ENCODE peak calls at places on chromosomes 12 and 14, in ten cellular contexts. One of them, this sample, is unnamed.

GRCh38 chr12:12474931-12475485 is 87.7 kb downstream of the DUSP16 start:
- DNase-seq in GM23248: peak; percentile 14
- DNase-seq in HCT116: no peak
- DNase-seq in fibroblast of lung: peak; percentile 32
- DNase-seq in GM23338: no peak
- DNase-seq in H1: no peak
- DNase-seq in GM12878: peak; percentile 87
- DNase-seq in neural progenitor cell: no peak
- DNase-seq in MM.1S: no peak
- DNase-seq in HepG2: no peak
- DNase-seq in this sample: no peak

GRCh38 chr12:91877022-91877421 is 268.6 kb downstream of the BTG1 start:
- DNase-seq in GM23248: peak; percentile 30
- DNase-seq in HCT116: no peak
- DNase-seq in fibroblast of lung: peak; percentile 16
- DNase-seq in GM23338: no peak
- DNase-seq in H1: no peak
- DNase-seq in GM12878: peak; percentile 20
- DNase-seq in neural progenitor cell: peak; percentile 9
- DNase-seq in MM.1S: no peak
- DNase-seq in HepG2: no peak
- DNase-seq in this sample: no peak

GRCh38 chr14:101318271-101318670 is 243.0 kb upstream of the DIO3 start:
- DNase-seq in GM23248: no peak
- DNase-seq in HCT116: no peak
- DNase-seq in fibroblast of lung: no peak
- DNase-seq in GM23338: no peak
- DNase-seq in H1: no peak
- DNase-seq in GM12878: no peak
- DNase-seq in neural progenitor cell: no peak
- DNase-seq in MM.1S: no peak
- DNase-seq in HepG2: no peak
- DNase-seq in this sample: no peak

GRCh38 chr12:27667540-27667939 is 28.7 kb upstream of the REP15 start:
- DNase-seq in GM23248: peak; percentile 97
- DNase-seq in HCT116: no peak
- DNase-seq in fibroblast of lung: peak; percentile 88
- DNase-seq in GM23338: no peak
- DNase-seq in H1: no peak
- DNase-seq in GM12878: no peak
- DNase-seq in neural progenitor cell: no peak
- DNase-seq in MM.1S: peak; percentile 97
- DNase-seq in HepG2: no peak
- DNase-seq in this sample: peak; percentile 9

GRCh38 chr12:131282292-131283080 is 328.8 kb downstream of the ADGRD1 start:
- DNase-seq in GM23248: no peak
- DNase-seq in HCT116: no peak
- DNase-seq in fibroblast of lung: no peak
- DNase-seq in GM23338: no peak
- DNase-seq in H1: no peak
- DNase-seq in GM12878: no peak
- DNase-seq in neural progenitor cell: no peak
- DNase-seq in MM.1S: no peak
- DNase-seq in HepG2: no peak
- DNase-seq in this sample: no peak

GRCh38 chr14:58944226-58944769 is 244.2 kb upstream of the DAAM1 start:
- DNase-seq in GM23248: no peak
- DNase-seq in HCT116: no peak
- DNase-seq in fibroblast of lung: peak; percentile 7
- DNase-seq in GM23338: peak; percentile 59
- DNase-seq in H1: no peak
- DNase-seq in GM12878: no peak
- DNase-seq in neural progenitor cell: peak; percentile 29
- DNase-seq in MM.1S: no peak
- DNase-seq in HepG2: no peak
- DNase-seq in this sample: no peak

GRCh38 chr12:42125372-42125767 is 19.3 kb downstream of the GXYLT1 start:
- DNase-seq in GM23248: no peak
- DNase-seq in HCT116: no peak
- DNase-seq in fibroblast of lung: no peak
- DNase-seq in GM23338: peak; percentile 35
- DNase-seq in H1: no peak
- DNase-seq in GM12878: no peak
- DNase-seq in neural progenitor cell: no peak
- DNase-seq in MM.1S: no peak
- DNase-seq in HepG2: no peak
- DNase-seq in this sample: no peak

GRCh38 chr12:95203477-95203843 is 13.8 kb downstream of the FGD6 start:
- DNase-seq in GM23248: peak; percentile 22
- DNase-seq in HCT116: no peak
- DNase-seq in fibroblast of lung: no peak
- DNase-seq in GM23338: no peak
- DNase-seq in H1: no peak
- DNase-seq in GM12878: no peak
- DNase-seq in neural progenitor cell: no peak
- DNase-seq in MM.1S: no peak
- DNase-seq in HepG2: no peak
- DNase-seq in this sample: no peak

GRCh38 chr12:6333566-6333965 is 8.3 kb downstream of the TNFRSF1A start:
- DNase-seq in GM23248: peak; percentile 95
- DNase-seq in HCT116: no peak
- DNase-seq in fibroblast of lung: peak; percentile 96
- DNase-seq in GM23338: no peak
- DNase-seq in H1: no peak
- DNase-seq in GM12878: no peak
- DNase-seq in neural progenitor cell: no peak
- DNase-seq in MM.1S: no peak
- DNase-seq in HepG2: no peak
- DNase-seq in this sample: peak; percentile 95

GRCh38 chr12:13900718-13901117 is 80.7 kb downstream of the GRIN2B start:
- DNase-seq in GM23248: no peak
- DNase-seq in HCT116: no peak
- DNase-seq in fibroblast of lung: no peak
- DNase-seq in GM23338: no peak
- DNase-seq in H1: no peak
- DNase-seq in GM12878: no peak
- DNase-seq in neural progenitor cell: no peak
- DNase-seq in MM.1S: no peak
- DNase-seq in HepG2: no peak
- DNase-seq in this sample: no peak

GRCh38 chr14:82667501-82667900 is 1133.8 kb upstream of the SEL1L start:
- DNase-seq in GM23248: no peak
- DNase-seq in HCT116: no peak
- DNase-seq in fibroblast of lung: no peak
- DNase-seq in GM23338: no peak
- DNase-seq in H1: no peak
- DNase-seq in GM12878: no peak
- DNase-seq in neural progenitor cell: no peak
- DNase-seq in MM.1S: no peak
- DNase-seq in HepG2: no peak
- DNase-seq in this sample: no peak

GRCh38 chr14:91341331-91342242 is 76.0 kb downstream of the CCDC88C start:
- DNase-seq in GM23248: no peak
- DNase-seq in HCT116: no peak
- DNase-seq in fibroblast of lung: no peak
- DNase-seq in GM23338: no peak
- DNase-seq in H1: no peak
- DNase-seq in GM12878: no peak
- DNase-seq in neural progenitor cell: no peak
- DNase-seq in MM.1S: no peak
- DNase-seq in HepG2: no peak
- DNase-seq in this sample: no peak

GRCh38 chr12:91367234-91367849 is 184.7 kb upstream of the DCN start:
- DNase-seq in GM23248: peak; percentile 53
- DNase-seq in HCT116: peak; percentile 13
- DNase-seq in fibroblast of lung: peak; percentile 10
- DNase-seq in GM23338: no peak
- DNase-seq in H1: no peak
- DNase-seq in GM12878: no peak
- DNase-seq in neural progenitor cell: no peak
- DNase-seq in MM.1S: peak; percentile 38
- DNase-seq in HepG2: peak; percentile 2
- DNase-seq in this sample: no peak

GRCh38 chr14:85254718-85255117 is 275.2 kb upstream of the FLRT2 start:
- DNase-seq in GM23248: no peak
- DNase-seq in HCT116: no peak
- DNase-seq in fibroblast of lung: no peak
- DNase-seq in GM23338: no peak
- DNase-seq in H1: no peak
- DNase-seq in GM12878: no peak
- DNase-seq in neural progenitor cell: no peak
- DNase-seq in MM.1S: no peak
- DNase-seq in HepG2: no peak
- DNase-seq in this sample: no peak

GRCh38 chr14:36519431-36520321 is at the start of gene NKX2-1:
- DNase-seq in GM23248: no peak
- DNase-seq in HCT116: no peak
- DNase-seq in fibroblast of lung: peak; percentile 58
- DNase-seq in GM23338: peak; percentile 87
- DNase-seq in H1: no peak
- DNase-seq in GM12878: no peak
- DNase-seq in neural progenitor cell: peak; percentile 61
- DNase-seq in MM.1S: no peak
- DNase-seq in HepG2: no peak
- DNase-seq in this sample: no peak
- TF ChIP-seq EZH2 in GM23248: peak; percentile 97
- TF ChIP-seq EZH2 in HCT116: no peak
- TF ChIP-seq EZH2 in fibroblast of lung: no peak
- TF ChIP-seq EZH2 in GM23338: peak; percentile 96
- TF ChIP-seq EZH2 in H1: no peak
- TF ChIP-seq EZH2 in GM12878: no peak
- TF ChIP-seq EZH2 in neural progenitor cell: peak; percentile 45
- TF ChIP-seq EZH2 in MM.1S: no peak
- TF ChIP-seq EZH2 in HepG2: no peak
- TF ChIP-seq EZH2 in this sample: peak; percentile 8

DNA sequence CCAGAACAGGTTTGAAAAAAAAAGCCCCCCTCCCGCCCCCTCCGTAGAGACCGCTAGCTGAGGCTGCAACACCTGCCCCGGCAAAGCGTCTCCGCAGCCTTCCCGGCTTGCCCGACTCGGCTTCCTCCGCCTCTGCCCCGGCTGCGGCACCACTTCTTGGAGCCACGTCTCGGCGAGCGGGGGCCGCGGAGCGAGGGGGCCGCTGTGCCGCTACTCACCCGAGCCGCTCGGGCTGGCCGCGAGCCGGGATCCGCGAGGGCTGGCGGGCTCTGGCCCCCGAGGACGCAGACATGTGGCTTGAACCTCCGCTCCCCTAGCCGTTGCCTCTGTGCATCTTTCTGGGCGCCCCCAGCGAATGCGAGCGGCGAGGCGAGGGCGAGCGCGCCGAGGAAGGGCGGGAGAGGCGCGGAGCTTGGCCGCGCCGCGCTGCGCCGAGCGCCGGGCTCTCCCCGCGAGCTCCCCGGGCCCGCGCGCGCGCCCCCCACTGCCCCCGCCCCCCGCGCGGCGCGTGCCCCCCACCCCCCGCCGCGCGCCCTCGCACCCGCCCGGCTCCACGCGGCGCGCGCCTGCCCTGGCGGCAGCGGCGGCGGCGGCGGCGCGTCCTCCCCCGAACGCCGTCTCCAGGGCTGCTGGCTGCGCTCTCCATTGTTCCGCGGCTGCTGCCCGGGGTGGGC is 249.5 kb downstream of the APAF1 start:
- DNase-seq in GM23248: peak; percentile 9
- DNase-seq in HCT116: no peak
- DNase-seq in fibroblast of lung: no peak
- DNase-seq in GM23338: peak; percentile 74
- DNase-seq in H1: no peak
- DNase-seq in GM12878: no peak
- DNase-seq in neural progenitor cell: peak; percentile 70
- DNase-seq in MM.1S: no peak
- DNase-seq in HepG2: no peak
- DNase-seq in this sample: no peak
- TF ChIP-seq EZH2 in GM23248: no peak
- TF ChIP-seq EZH2 in HCT116: no peak
- TF ChIP-seq EZH2 in fibroblast of lung: no peak
- TF ChIP-seq EZH2 in GM23338: peak; percentile 53
- TF ChIP-seq EZH2 in H1: peak; percentile 7
- TF ChIP-seq EZH2 in GM12878: no peak
- TF ChIP-seq EZH2 in neural progenitor cell: peak; percentile 39
- TF ChIP-seq EZH2 in MM.1S: no peak
- TF ChIP-seq EZH2 in HepG2: no peak
- TF ChIP-seq EZH2 in this sample: no peak

DNA sequence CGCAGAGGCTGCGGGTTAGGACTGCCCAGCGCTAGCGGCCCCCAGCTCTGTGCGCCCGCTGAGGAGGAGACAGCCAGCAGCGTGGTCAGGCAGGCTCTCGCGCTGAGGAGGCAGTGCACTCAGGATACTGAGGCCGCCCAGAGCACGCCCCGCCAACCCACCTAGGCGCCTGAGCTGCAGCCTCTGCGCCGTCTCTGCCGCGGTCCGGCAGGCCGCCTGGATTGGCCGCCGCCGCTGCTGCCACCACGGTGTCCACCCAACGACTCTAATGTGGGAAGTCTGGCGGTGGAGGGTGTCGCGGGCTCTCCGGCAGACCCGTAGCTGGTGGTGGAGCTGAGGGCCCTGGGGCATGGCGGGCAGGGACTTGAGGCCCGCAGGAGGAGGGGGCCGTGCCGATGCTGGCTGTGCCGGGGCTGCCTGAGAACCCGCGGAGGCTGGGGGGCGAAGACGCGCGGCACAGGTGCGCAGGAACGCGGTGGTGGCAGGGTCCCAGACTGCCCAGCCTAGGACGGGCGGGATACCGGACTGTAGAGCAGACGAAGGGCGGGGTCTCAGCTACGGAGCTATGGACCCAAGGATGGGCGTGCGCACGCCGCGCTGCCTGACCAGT is 69.9 kb downstream of the ASCL4 start:
- DNase-seq in GM23248: peak; percentile 47
- DNase-seq in HCT116: no peak
- DNase-seq in fibroblast of lung: peak; percentile 7
- DNase-seq in GM23338: peak; percentile 78
- DNase-seq in H1: no peak
- DNase-seq in GM12878: no peak
- DNase-seq in neural progenitor cell: peak; percentile 75
- DNase-seq in MM.1S: no peak
- DNase-seq in HepG2: no peak
- DNase-seq in this sample: no peak
- TF ChIP-seq EZH2 in GM23248: no peak
- TF ChIP-seq EZH2 in HCT116: no peak
- TF ChIP-seq EZH2 in fibroblast of lung: no peak
- TF ChIP-seq EZH2 in GM23338: peak; percentile 21
- TF ChIP-seq EZH2 in H1: peak; percentile 34
- TF ChIP-seq EZH2 in GM12878: no peak
- TF ChIP-seq EZH2 in neural progenitor cell: peak; percentile 61
- TF ChIP-seq EZH2 in MM.1S: no peak
- TF ChIP-seq EZH2 in HepG2: no peak
- TF ChIP-seq EZH2 in this sample: no peak

GRCh38 chr12:48002179-48002601 is 2.1 kb downstream of the COL2A1 start:
- DNase-seq in GM23248: peak; percentile 31
- DNase-seq in HCT116: no peak
- DNase-seq in fibroblast of lung: peak; percentile 1
- DNase-seq in GM23338: peak; percentile 67
- DNase-seq in H1: no peak
- DNase-seq in GM12878: no peak
- DNase-seq in neural progenitor cell: peak; percentile 66
- DNase-seq in MM.1S: no peak
- DNase-seq in HepG2: no peak
- DNase-seq in this sample: peak; percentile 12
- TF ChIP-seq EZH2 in GM23248: peak; percentile 44
- TF ChIP-seq EZH2 in HCT116: no peak
- TF ChIP-seq EZH2 in fibroblast of lung: peak; percentile 66
- TF ChIP-seq EZH2 in GM23338: peak; percentile 72
- TF ChIP-seq EZH2 in H1: no peak
- TF ChIP-seq EZH2 in GM12878: no peak
- TF ChIP-seq EZH2 in neural progenitor cell: no peak
- TF ChIP-seq EZH2 in MM.1S: no peak
- TF ChIP-seq EZH2 in HepG2: no peak
- TF ChIP-seq EZH2 in this sample: no peak

This sample was measured in mammary epithelial cell.